ENCODE peak calls at places on chromosomes 2 and 18, in four cellular contexts. M, I, H and R are unnamed samples.

GRCh38 chr2:119678021-119678656 is 862 bp upstream of the TMEM177 start:
- DNase-seq in H (no peak), I (no peak), M (no peak), R (no peak)

GRCh38 chr2:61244694-61245093 is 82.7 kb downstream of the C2orf74 start:
- DNase-seq in H (no peak), I (no peak), M (no peak), R (no peak)

GRCh38 chr2:15889800-15890498 is 50.4 kb upstream of the MYCN start:
- DNase-seq in H (no peak), M (no peak), I (no peak), R (no peak)

GRCh38 chr18:12291690-12292089 is 16.4 kb upstream of the TUBB6 start:
- DNase-seq in H (no peak), M (no peak), I (no peak), R (no peak)

GRCh38 chr2:36069083-36069482 is 286.5 kb upstream of the CRIM1 start:
- DNase-seq in I (no peak), H (no peak), M (no peak), R (no peak)

GRCh38 chr2:79776461-79777146 is 263.8 kb downstream of the CTNNA2 start:
- DNase-seq in M (no peak), I (no peak), H (no peak), R (no peak)

GRCh38 chr2:179837408-179837807 is 24.0 kb downstream of the ZNF385B start:
- DNase-seq in M (no peak), H (no peak), I (peak; percentile 79), R (no peak)

GRCh38 chr2:202965810-202966454 is 48.7 kb upstream of the NBEAL1 start:
- DNase-seq in H (peak; percentile 11), M (no peak), I (peak; percentile 72), R (no peak)

GRCh38 chr2:202149155-202149762 is 76.2 kb downstream of the KIAA2012 start:
- DNase-seq in M (no peak), H (no peak), I (no peak), R (no peak)

GRCh38 chr2:32484907-32485306 is 128.1 kb downstream of the BIRC6 start:
- DNase-seq in I (peak; percentile 88), H (no peak), M (peak; percentile 26), R (peak; percentile 60)

GRCh38 chr2:143903172-143903856 is 616.6 kb downstream of the ZEB2 start:
- DNase-seq in I (no peak), H (no peak), M (no peak), R (no peak)

GRCh38 chr2:26299488-26300092 is 46.4 kb upstream of the SELENOI start:
- DNase-seq in M (no peak), I (peak; percentile 59), H (peak; percentile 30), R (no peak)

GRCh38 chr18:79740741-79741700 is 56.7 kb upstream of the KCNG2 start:
- DNase-seq in I (no peak), H (no peak), M (no peak), R (no peak)

GRCh38 chr2:144469788-144470187 is 50.1 kb downstream of the ZEB2 start:
- DNase-seq in M (no peak), H (no peak), I (no peak), R (no peak)

GRCh38 chr18:69217271-69217670 is 183.4 kb upstream of the DOK6 start:
- DNase-seq in M (no peak), I (no peak), H (no peak), R (no peak)

GRCh38 chr2:109513749-109514588 is 99.8 kb downstream of the SEPTIN10 start:
- DNase-seq in H (peak; percentile 28), I (peak; percentile 70), M (peak; percentile 82), R (peak; percentile 56)

GRCh38 chr2:15355386-15355785 is 205.7 kb downstream of the NBAS start:
- DNase-seq in I (no peak), H (no peak), M (no peak), R (no peak)

GRCh38 chr2:238900511-238900910 is 52.6 kb downstream of the TWIST2 start:
- DNase-seq in M (no peak), I (no peak), H (no peak), R (no peak)